ENCODE peak calls at places on chromosomes 7 and 10, in six cellular contexts. J is colonic mucosa; B is neuronal stem cell; M is GM23338; R is OCI-LY7; A is CD8-positive, alpha-beta memory T cell. U is an unnamed sample.
A peak's percentile ranks its signal among the peaks of the same experiment; 100 is the strongest.

GRCh38 chr7:117069379-117069778 is 116.1 kb downstream of the ST7 start:
- DNase-seq in J (no peak), B (no peak), M (no peak), R (no peak), A (no peak), U (no peak)

GRCh38 chr7:50651227-50651989 is 86.2 kb upstream of the DDC start:
- DNase-seq in J (no peak), B (no peak), M (no peak), R (no peak), A (no peak), U (no peak)

GRCh38 chr10:19640864-19641263 is 175.4 kb upstream of the PLXDC2 start:
- DNase-seq in J (no peak), B (no peak), M (no peak), R (no peak), A (no peak), U (no peak)

GRCh38 chr7:132759482-132760240 is 183.4 kb upstream of the PLXNA4 start:
- DNase-seq in J (no peak), B (no peak), M (no peak), R (no peak), A (no peak), U (no peak)

GRCh38 chr7:139777304-139777890 is 401 bp downstream of the HIPK2 start:
- DNase-seq in J (peak; percentile 42), B (peak; percentile 39), M (peak; percentile 47), R (peak; percentile 49), A (peak; percentile 32), U (peak; percentile 88)

GRCh38 chr7:50721160-50721559 is 61.5 kb downstream of the GRB10 start:
- DNase-seq in J (no peak), B (no peak), M (no peak), R (no peak), A (no peak), U (no peak)

GRCh38 chr10:125155101-125155500 is 5.3 kb downstream of the CTBP2 start:
- DNase-seq in J (no peak), B (peak; percentile 54), M (peak; percentile 78), R (no peak), A (no peak), U (no peak)

GRCh38 chr10:119344381-119344780 is 137.0 kb downstream of the GRK5 start:
- DNase-seq in J (no peak), B (no peak), M (no peak), R (no peak), A (no peak), U (no peak)

DNA sequence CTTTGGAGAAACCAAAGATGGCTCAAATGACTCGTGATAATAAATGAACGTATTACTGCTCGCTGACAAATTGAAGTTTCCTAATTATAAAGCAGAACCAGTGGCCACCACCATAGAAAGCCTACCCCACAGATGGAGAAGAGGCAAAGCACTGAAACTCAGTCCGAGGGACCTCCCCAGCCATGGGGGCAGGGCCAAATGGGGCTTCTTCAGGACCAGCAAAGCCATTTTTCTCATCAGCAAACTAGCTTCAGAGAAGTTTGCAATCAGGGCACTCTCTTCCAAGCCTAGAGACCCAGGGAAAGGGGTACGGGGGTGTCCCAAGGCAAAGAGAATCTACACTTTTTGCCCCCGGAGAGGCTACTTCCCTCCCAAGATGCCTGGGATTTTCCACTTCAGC is 4.4 kb upstream of the IL6 start:
- DNase-seq in J (no peak), B (no peak), M (no peak), R (no peak), A (no peak), U (no peak)
- H3K27ac ChIP-seq in J (peak overlapping the region; percentile 25), B (no peak overlapping the region), M (no peak overlapping the region), R (no peak overlapping the region), A (no peak overlapping the region), U (peak overlapping the region; percentile 82)

DNA sequence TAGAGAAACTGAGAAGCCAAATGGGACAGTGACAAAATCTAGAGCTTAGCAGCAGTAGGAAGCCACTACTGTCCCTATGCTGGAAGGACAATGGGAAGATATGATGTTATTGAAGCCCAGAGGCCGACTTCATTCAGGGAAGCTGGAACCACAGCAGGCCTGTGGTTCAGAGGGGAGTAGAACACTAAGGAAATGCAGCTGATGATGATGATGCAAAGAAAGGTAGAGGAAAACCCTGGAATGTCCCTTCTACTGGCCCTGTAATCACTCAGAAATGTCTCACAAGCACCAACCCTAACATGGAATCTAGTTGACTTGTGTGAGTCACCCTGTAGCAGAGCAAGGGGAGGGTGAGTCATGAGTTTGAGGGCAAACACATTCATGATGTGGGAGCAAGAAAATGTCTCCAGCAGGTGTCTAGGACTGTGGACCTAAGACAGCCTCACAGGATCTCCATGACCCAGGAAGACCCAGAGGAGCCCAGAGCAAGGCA is 37.1 kb upstream of the LRRC17 start:
- DNase-seq in J (no peak), B (no peak), M (no peak), R (no peak), A (no peak), U (peak; percentile 35)
- H3K4me1 ChIP-seq in J (no peaks in the 10 kb centered on the region), B (peaks cover 3% of the 10 kb centered on the region), M (no peaks in the 10 kb centered on the region), R (no peaks in the 10 kb centered on the region), A (no peaks in the 10 kb centered on the region), U (peaks cover 5% of the 10 kb centered on the region)

GRCh38 chr7:17130281-17131059 is 168.0 kb upstream of the AHR start:
- DNase-seq in J (no peak), B (peak; percentile 24), M (peak; percentile 46), R (no peak), A (no peak), U (no peak)
- H3K4me3 ChIP-seq in J (no peak overlapping the region), B (no peak overlapping the region), M (no peak overlapping the region), R (no peak overlapping the region), A (no peak overlapping the region), U (no peak overlapping the region)

GRCh38 chr10:99996934-99997648 is 12.7 kb downstream of the DNMBP start:
- DNase-seq in J (no peak), B (no peak), M (no peak), R (no peak), A (no peak), U (no peak)
- H3K27ac ChIP-seq in J (no peak overlapping the region), B (no peak overlapping the region), M (no peak overlapping the region), R (no peak overlapping the region), A (no peak overlapping the region), U (no peak overlapping the region)

GRCh38 chr7:112350596-112350995 is 99.7 kb upstream of the IFRD1 start:
- DNase-seq in J (no peak), B (no peak), M (no peak), R (no peak), A (no peak), U (no peak)

GRCh38 chr7:112341464-112341863 is 108.8 kb upstream of the IFRD1 start:
- DNase-seq in J (no peak), B (no peak), M (no peak), R (no peak), A (no peak), U (no peak)

GRCh38 chr7:112346381-112347060 is 103.7 kb upstream of the IFRD1 start:
- DNase-seq in J (no peak), B (no peak), M (no peak), R (no peak), A (no peak), U (no peak)

GRCh38 chr7:112347088-112347487 is 103.2 kb upstream of the IFRD1 start:
- DNase-seq in J (no peak), B (no peak), M (no peak), R (no peak), A (no peak), U (no peak)
- H3K4me1 ChIP-seq in J (no peaks in the 10 kb centered on the region), B (no peaks in the 10 kb centered on the region), M (no peaks in the 10 kb centered on the region), R (no peaks in the 10 kb centered on the region), A (no peaks in the 10 kb centered on the region), U (no peaks in the 10 kb centered on the region)

GRCh38 chr10:70135046-70135445 is 2.4 kb upstream of the AIFM2 start:
- DNase-seq in J (no peak), B (no peak), M (no peak), R (no peak), A (no peak), U (no peak)

GRCh38 chr10:70131560-70131937 is 1.1 kb downstream of the AIFM2 start:
- DNase-seq in J (no peak), B (no peak), M (no peak), R (no peak), A (no peak), U (no peak)

GRCh38 chr10:70132098-70133029 is at the start of gene AIFM2:
- DNase-seq in J (peak; percentile 92), B (peak; percentile 40), M (peak; percentile 91), R (no peak), A (peak; percentile 25), U (peak; percentile 84)

GRCh38 chr10:70126700-70127395 is 5.8 kb downstream of the AIFM2 start:
- DNase-seq in J (no peak), B (no peak), M (no peak), R (no peak), A (no peak), U (no peak)

DNA sequence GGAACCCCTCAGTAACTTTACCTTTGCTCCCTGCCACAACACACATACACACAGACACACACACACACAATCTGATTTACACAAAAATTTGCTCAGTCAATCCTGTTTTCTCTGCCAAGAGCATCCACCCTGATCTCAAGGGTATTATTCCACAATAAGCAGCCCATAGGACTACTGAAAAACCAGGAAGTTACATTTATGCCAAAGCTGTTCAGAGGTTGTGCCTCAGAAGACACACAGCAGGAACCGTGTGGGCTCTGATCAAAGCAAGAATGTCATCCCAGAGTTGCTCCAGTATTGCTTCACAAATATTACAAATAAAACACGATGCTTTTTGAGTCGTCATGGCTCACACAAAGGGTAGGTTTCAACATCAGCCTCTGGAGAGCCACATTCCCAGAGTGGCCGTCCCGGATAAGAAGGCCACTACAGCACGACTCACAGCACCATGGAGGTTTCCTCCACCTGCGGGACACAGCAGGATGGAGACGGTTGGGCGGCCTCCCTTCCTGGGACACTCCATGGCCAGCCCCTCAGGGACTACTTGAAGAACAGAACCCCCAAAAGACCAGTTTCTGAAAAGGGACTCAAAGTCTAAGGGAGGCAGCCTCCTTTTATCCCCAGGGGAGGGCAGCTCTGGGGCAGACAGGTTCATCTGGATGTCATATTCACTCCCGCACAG is 1.6 kb downstream of the AIFM2 start:
- DNase-seq in J (no peak), B (no peak), M (no peak), R (no peak), A (no peak), U (no peak)
- H3K4me3 ChIP-seq in J (peak overlapping the region; percentile 67), B (no peak overlapping the region), M (no peak overlapping the region), R (no peak overlapping the region), A (no peak overlapping the region), U (no peak overlapping the region)

GRCh38 chr10:26483554-26483953 is 45.4 kb downstream of the APBB1IP start:
- DNase-seq in J (no peak), B (no peak), M (no peak), R (no peak), A (no peak), U (no peak)
- H3K27ac ChIP-seq in J (no peak overlapping the region), B (no peak overlapping the region), M (no peak overlapping the region), R (peak overlapping the region; percentile 96), A (no peak overlapping the region), U (no peak overlapping the region)

U was measured in left lung.